ENCODE peak calls at places on chromosomes 3 and 15, in five cellular contexts. Z is CD4-positive, CD25-positive, alpha-beta regulatory T cell; P is iris pigment epithelial cell; E is activated T-helper 1 cell treated with Interleukin-2 at 50 U/mL for 16 hours; H is CD8-positive, alpha-beta memory T cell. I is an unnamed sample.

GRCh38 chr15:51223771-51224229 is 114.6 kb downstream of the CYP19A1 start:
- DNase-seq in E (no peak), H (no peak), P (peak), Z (no peak), I (peak)

GRCh38 chr3:52277972-52278509 is 408 bp downstream of the WDR82 start:
- DNase-seq in Z (no peak), E (peak), P (peak), H (peak), I (peak)

GRCh38 chr3:174191380-174191779 is 667.8 kb upstream of the NAALADL2 start:
- DNase-seq in P (no peak), H (no peak), Z (no peak), E (no peak), I (peak)

GRCh38 chr15:99777144-99777543 is 43.9 kb upstream of the LYSMD4 start:
- DNase-seq in E (no peak), P (no peak), Z (no peak), H (no peak), I (no peak)

GRCh38 chr3:3109407-3110298 is 521 bp downstream of the IL5RA start:
- DNase-seq in H (no peak), E (no peak), Z (no peak), P (no peak), I (no peak)

GRCh38 chr3:133592843-133593242 is 19.4 kb downstream of the CDV3 start:
- DNase-seq in Z (no peak), E (no peak), H (peak), P (no peak), I (no peak)

GRCh38 chr3:120418866-120419490 is 31.8 kb downstream of the FSTL1 start:
- DNase-seq in E (no peak), H (no peak), P (peak), Z (no peak), I (peak)

GRCh38 chr3:61452536-61452991 is 108.8 kb upstream of the PTPRG start:
- DNase-seq in P (peak), H (no peak), Z (no peak), E (no peak), I (no peak)

GRCh38 chr15:73876779-73877178 is 3.4 kb downstream of the TBC1D21 start:
- DNase-seq in H (no peak), E (no peak), Z (no peak), P (no peak), I (no peak)

GRCh38 chr3:146542968-146543367 is 1.4 kb downstream of the PLSCR1 start:
- DNase-seq in E (no peak), Z (no peak), H (no peak), P (no peak), I (no peak)

GRCh38 chr3:178206554-178206953 is 329.7 kb upstream of the KCNMB2 start:
- DNase-seq in H (no peak), Z (no peak), P (no peak), E (no peak), I (no peak)

GRCh38 chr15:63606333-63606732 is 9.1 kb downstream of the FBXL22 start:
- DNase-seq in H (no peak), Z (no peak), P (no peak), E (no peak), I (no peak)

GRCh38 chr15:98668566-98669308 is 20.4 kb downstream of the IGF1R start:
- DNase-seq in H (no peak), E (no peak), Z (no peak), P (peak), I (peak)

GRCh38 chr3:187798531-187799520 is 53.6 kb upstream of the BCL6 start:
- DNase-seq in Z (peak), P (no peak), E (no peak), H (peak), I (no peak)

GRCh38 chr15:70428211-70428822 is 330.6 kb upstream of the TLE3 start:
- DNase-seq in H (no peak), E (no peak), Z (no peak), P (no peak), I (no peak)

GRCh38 chr15:68205949-68206539 is 912 bp upstream of the CALML4 start:
- DNase-seq in E (no peak), P (no peak), H (no peak), Z (no peak), I (no peak)

GRCh38 chr15:51382787-51383186 is 41.3 kb downstream of the GLDN start:
- DNase-seq in E (no peak), P (peak), H (no peak), Z (no peak), I (peak)

GRCh38 chr3:34599595-34599994 is 801.2 kb downstream of the PDCD6IP start:
- DNase-seq in H (no peak), P (no peak), E (no peak), Z (no peak), I (no peak)

GRCh38 chr3:129626744-129627349 is 20.4 kb upstream of the PLXND1 start:
- DNase-seq in H (peak), E (peak), P (peak), Z (peak), I (peak)

GRCh38 chr3:127673191-127674098 is 693 bp downstream of the ABTB1 start:
- DNase-seq in E (peak), Z (no peak), P (peak), H (peak), I (no peak)

GRCh38 chr15:45100884-45101622 is 12.9 kb downstream of the DUOX2 start:
- DNase-seq in Z (no peak), H (no peak), E (no peak), P (no peak), I (no peak)

GRCh38 chr3:127712461-127712860 is 39.7 kb downstream of the ABTB1 start:
- DNase-seq in E (no peak), P (no peak), Z (no peak), H (no peak), I (no peak)

GRCh38 chr3:152402698-152403456 is 134.1 kb downstream of the MBNL1 start:
- DNase-seq in H (no peak), P (peak), E (no peak), Z (peak), I (no peak)

GRCh38 chr15:26974120-26974780 is 3.3 kb downstream of the GABRG3 start:
- DNase-seq in P (peak), H (no peak), E (no peak), Z (no peak), I (no peak)